ENCODE peak calls at places on chromosomes 6 and 20, in six cellular contexts. V, S, A, B, Q and I are unnamed samples.

GRCh38 chr6:16318953-16319720 is 80.8 kb downstream of the GMPR start:
- DNase-seq in S (no peak), B (no peak), Q (no peak), V (no peak), A (no peak), I (no peak)

GRCh38 chr20:15144911-15145310 is 807.5 kb upstream of the FLRT3 start:
- DNase-seq in Q (no peak), V (no peak), S (no peak), A (no peak), B (no peak), I (no peak)

GRCh38 chr6:139050770-139051313 is 22.3 kb downstream of the ABRACL start:
- DNase-seq in A (no peak), Q (no peak), S (no peak), B (no peak), V (no peak), I (no peak)

GRCh38 chr6:82363368-82364086 is at the start of gene TPBG:
- DNase-seq in Q (no peak), S (peak; percentile 88), A (peak; percentile 85), V (peak; percentile 47), B (no peak), I (no peak)

GRCh38 chr6:89566930-89567634 is 71.5 kb downstream of the LYRM2 start:
- DNase-seq in B (no peak), A (peak; percentile 8), S (no peak), Q (no peak), V (no peak), I (no peak)

GRCh38 chr6:160088069-160088773 is 33.4 kb upstream of the SLC22A1 start:
- DNase-seq in S (peak; percentile 43), B (no peak), V (peak; percentile 71), Q (peak; percentile 75), A (peak; percentile 71), I (no peak)

GRCh38 chr6:161276605-161277155 is 2.8 kb upstream of the AGPAT4 start:
- DNase-seq in V (no peak), Q (no peak), A (no peak), B (no peak), S (no peak), I (no peak)

GRCh38 chr20:20412750-20413149 is 44.8 kb downstream of the INSM1 start:
- DNase-seq in Q (no peak), S (no peak), V (no peak), A (peak; percentile 72), B (no peak), I (no peak)

GRCh38 chr20:46127396-46128010 is 9.4 kb downstream of the CD40 start:
- DNase-seq in A (no peak), S (no peak), B (no peak), Q (no peak), V (no peak), I (no peak)
- H3K27ac ChIP-seq in A (no peak overlapping the region), S (no peak overlapping the region), B (no peak overlapping the region), Q (no peak overlapping the region), V (no peak overlapping the region), I (no peak overlapping the region)

DNA sequence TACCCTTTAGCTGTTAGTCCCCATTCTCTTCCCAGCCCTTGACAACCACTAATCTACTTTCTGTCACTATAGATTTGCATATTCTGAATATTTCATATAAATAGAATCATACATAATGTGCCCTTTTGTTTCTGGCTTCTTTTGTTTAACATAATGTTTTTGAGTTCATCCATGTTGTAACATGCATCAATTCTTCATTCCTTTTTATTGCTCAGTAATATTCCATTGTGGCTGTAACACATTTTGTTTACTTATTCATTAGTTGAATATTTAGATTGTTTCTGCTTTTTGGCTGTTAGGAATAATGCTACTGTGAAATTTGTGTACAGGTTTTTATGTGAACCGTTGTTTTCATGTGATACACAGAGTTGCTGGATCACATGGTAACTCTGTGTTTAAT is 22.5 kb downstream of the STK4 start:
- DNase-seq in Q (no peak), B (no peak), A (no peak), S (no peak), V (no peak), I (no peak)
- H3K36me3 ChIP-seq in Q (peaks cover 7% of the 10 kb centered on the region), B (peaks cover 35% of the 10 kb centered on the region), A (peaks cover 6% of the 10 kb centered on the region), S (peaks cover 11% of the 10 kb centered on the region), V (peaks cover 9% of the 10 kb centered on the region), I (peaks cover 13% of the 10 kb centered on the region)

DNA sequence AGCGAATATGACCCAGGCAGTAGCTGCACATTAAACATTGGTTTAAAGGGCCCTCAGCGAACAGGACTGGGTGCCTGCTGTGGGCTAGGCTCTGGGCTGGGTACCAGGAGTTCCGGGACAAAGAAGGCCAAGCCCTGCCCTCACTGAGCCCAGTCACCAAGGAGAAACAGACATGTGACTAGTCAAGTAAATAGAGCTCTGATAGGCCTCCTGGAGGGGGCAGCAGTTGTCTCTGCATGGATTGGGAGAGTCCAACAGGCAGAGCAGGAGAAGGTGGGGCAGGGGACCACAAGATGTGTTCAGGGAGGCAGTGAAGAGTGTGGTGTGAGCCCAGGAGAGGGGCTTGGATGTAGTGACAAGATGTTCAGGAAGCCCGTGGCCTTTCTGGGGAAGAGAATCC is 3.1 kb downstream of the HM13 start:
- DNase-seq in Q (peak; percentile 71), S (peak; percentile 54), V (peak; percentile 45), B (no peak), A (peak; percentile 55), I (no peak)
- H3K27ac ChIP-seq in Q (no peak overlapping the region), S (no peak overlapping the region), V (no peak overlapping the region), B (no peak overlapping the region), A (no peak overlapping the region), I (no peak overlapping the region)

DNA sequence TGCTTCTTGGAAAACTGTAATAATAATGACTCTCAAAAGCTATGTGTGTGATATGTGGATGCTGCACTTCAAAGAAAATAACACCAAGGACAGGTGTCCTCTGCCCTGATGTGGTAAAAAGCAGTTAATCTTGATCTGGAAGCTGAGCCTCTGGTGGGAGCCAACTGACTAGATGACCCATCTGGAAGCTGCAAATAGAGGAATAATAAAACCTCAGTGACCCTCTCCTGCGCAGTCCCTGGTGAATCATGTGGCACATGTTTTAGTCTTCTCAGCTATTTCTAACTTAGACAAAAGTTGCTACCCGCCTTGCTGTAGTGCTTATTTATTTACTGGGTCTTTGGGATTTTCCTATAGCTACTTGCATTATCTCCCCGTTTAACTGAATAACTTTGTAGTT is 47.3 kb downstream of the TP53INP2 start:
- DNase-seq in V (no peak), Q (no peak), S (no peak), B (no peak), A (peak; percentile 13), I (no peak)
- H3K36me3 ChIP-seq in V (peaks cover 11% of the 10 kb centered on the region), Q (peaks cover 50% of the 10 kb centered on the region), S (peaks cover 29% of the 10 kb centered on the region), B (peaks cover 22% of the 10 kb centered on the region), A (peaks cover 30% of the 10 kb centered on the region), I (peaks cover 11% of the 10 kb centered on the region)